ENCODE peak calls at places on chromosomes 2 and 18, in seven cellular contexts. One of them, this sample, is unnamed.
A peak's percentile ranks its signal among the peaks of the same experiment; 100 is the strongest.

GRCh38 chr18:9719421-9719981 is 11.4 kb downstream of the RAB31 start:
- DNase-seq in HTR-8/SVneo: peak; percentile 73
- DNase-seq in putamen: peak; percentile 80
- DNase-seq in tibial artery: peak; percentile 85
- DNase-seq in HEK293T: no peak
- DNase-seq in dorsolateral prefrontal cortex: no peak
- DNase-seq in effector CD8-positive, alpha-beta T cell: no peak
- DNase-seq in this sample: peak; percentile 52

GRCh38 chr2:47344890-47345583 is 57.9 kb upstream of the MSH2 start:
- DNase-seq in HTR-8/SVneo: peak; percentile 84
- DNase-seq in putamen: peak; percentile 94
- DNase-seq in tibial artery: peak; percentile 68
- DNase-seq in HEK293T: peak; percentile 88
- DNase-seq in dorsolateral prefrontal cortex: peak; percentile 92
- DNase-seq in effector CD8-positive, alpha-beta T cell: no peak
- DNase-seq in this sample: peak; percentile 93

GRCh38 chr2:23712756-23713151 is 214.2 kb downstream of the ATAD2B start:
- DNase-seq in HTR-8/SVneo: no peak
- DNase-seq in putamen: no peak
- DNase-seq in tibial artery: no peak
- DNase-seq in HEK293T: no peak
- DNase-seq in dorsolateral prefrontal cortex: no peak
- DNase-seq in effector CD8-positive, alpha-beta T cell: no peak
- DNase-seq in this sample: no peak

GRCh38 chr2:148640767-148641166 is 3.8 kb upstream of the EPC2 start:
- DNase-seq in HTR-8/SVneo: no peak
- DNase-seq in putamen: peak; percentile 31
- DNase-seq in tibial artery: no peak
- DNase-seq in HEK293T: no peak
- DNase-seq in dorsolateral prefrontal cortex: no peak
- DNase-seq in effector CD8-positive, alpha-beta T cell: no peak
- DNase-seq in this sample: peak; percentile 27

GRCh38 chr2:237388036-237388435 is 25.9 kb downstream of the COL6A3 start:
- DNase-seq in HTR-8/SVneo: no peak
- DNase-seq in putamen: no peak
- DNase-seq in tibial artery: no peak
- DNase-seq in HEK293T: no peak
- DNase-seq in dorsolateral prefrontal cortex: no peak
- DNase-seq in effector CD8-positive, alpha-beta T cell: no peak
- DNase-seq in this sample: no peak

GRCh38 chr2:37466533-37467230 is 122.3 kb downstream of the QPCT start:
- DNase-seq in HTR-8/SVneo: no peak
- DNase-seq in putamen: no peak
- DNase-seq in tibial artery: no peak
- DNase-seq in HEK293T: no peak
- DNase-seq in dorsolateral prefrontal cortex: no peak
- DNase-seq in effector CD8-positive, alpha-beta T cell: no peak
- DNase-seq in this sample: no peak

GRCh38 chr18:70411886-70412443 is 123.1 kb downstream of the SOCS6 start:
- DNase-seq in HTR-8/SVneo: no peak
- DNase-seq in putamen: no peak
- DNase-seq in tibial artery: no peak
- DNase-seq in HEK293T: no peak
- DNase-seq in dorsolateral prefrontal cortex: no peak
- DNase-seq in effector CD8-positive, alpha-beta T cell: no peak
- DNase-seq in this sample: no peak

GRCh38 chr18:3447035-3447894 is 2.7 kb upstream of the TGIF1 start:
- DNase-seq in HTR-8/SVneo: no peak
- DNase-seq in putamen: no peak
- DNase-seq in tibial artery: peak; percentile 82
- DNase-seq in HEK293T: peak; percentile 6
- DNase-seq in dorsolateral prefrontal cortex: no peak
- DNase-seq in effector CD8-positive, alpha-beta T cell: peak; percentile 20
- DNase-seq in this sample: peak; percentile 66

This sample was measured in adrenal gland.